ENCODE peak calls at places on chromosome 14, in nine cellular contexts. E is osteoblast, C is mammary epithelial cell, G is tibial nerve, H is HCT116, X is astrocyte of the spinal cord, S is lower leg skin, L is cardiac fibroblast, O is MM.1S. V is an unnamed sample.

GRCh38 chr14:56390859-56391258 is 188.7 kb upstream of the TMEM260 start:
- DNase-seq in X (no peak), S (no peak), E (no peak), H (peak), C (no peak), G (no peak), L (no peak), O (no peak), V (peak)

GRCh38 chr14:105168496-105168978 is at the start of gene JAG2:
- DNase-seq in X (no peak), O (peak), H (no peak), E (no peak), L (peak), S (no peak), G (no peak), C (peak), V (peak)

GRCh38 chr14:25237845-25238244 is 187.9 kb upstream of the STXBP6 start:
- DNase-seq in H (no peak), C (peak), O (no peak), E (no peak), L (peak), G (no peak), S (no peak), X (no peak), V (peak)

GRCh38 chr14:56244138-56244789 is 126.1 kb downstream of the PELI2 start:
- DNase-seq in L (peak), C (no peak), O (no peak), G (no peak), S (no peak), X (peak), E (peak), H (no peak), V (peak)

GRCh38 chr14:51327376-51327775 is 87.3 kb downstream of the TMX1 start:
- DNase-seq in S (no peak), G (no peak), E (no peak), X (no peak), O (no peak), C (peak), H (no peak), L (peak), V (peak)

GRCh38 chr14:38065101-38065762 is 142.5 kb upstream of the SSTR1 start:
- DNase-seq in X (no peak), E (peak), G (no peak), H (no peak), S (no peak), L (no peak), C (no peak), O (no peak), V (no peak)

GRCh38 chr14:67444395-67444794 is 32.4 kb upstream of the PLEK2 start:
- DNase-seq in H (no peak), C (peak), L (no peak), G (no peak), S (no peak), O (no peak), X (no peak), E (no peak), V (peak)

GRCh38 chr14:105069887-105070759 is 4.9 kb upstream of the GPR132 start:
- DNase-seq in L (peak), S (no peak), C (no peak), H (no peak), E (peak), G (no peak), O (no peak), X (no peak), V (no peak)

GRCh38 chr14:81401420-81402122 is 1.4 kb upstream of the STON2 start:
- DNase-seq in X (peak), H (peak), O (peak), E (peak), L (peak), G (no peak), S (no peak), C (peak), V (peak)

GRCh38 chr14:67571275-67571990 is 28.6 kb downstream of the PIGH start:
- DNase-seq in S (no peak), O (peak), L (peak), E (peak), G (peak), X (peak), H (peak), C (peak), V (peak)

GRCh38 chr14:70567791-70568190 is 32.7 kb downstream of the MED6 start:
- DNase-seq in G (no peak), L (peak), S (no peak), O (peak), H (peak), C (peak), X (peak), E (peak), V (peak)

GRCh38 chr14:69101331-69101826 is 51.5 kb downstream of the DCAF5 start:
- DNase-seq in H (peak), S (no peak), X (peak), G (no peak), C (peak), E (peak), O (no peak), L (peak), V (peak)

GRCh38 chr14:61561657-61562276 is 133.5 kb upstream of the HIF1A start:
- DNase-seq in S (peak), G (no peak), L (peak), O (no peak), C (peak), E (peak), X (peak), H (peak), V (peak)

GRCh38 chr14:104425763-104426691 is 153.5 kb upstream of the C14orf180 start:
- DNase-seq in O (no peak), C (no peak), S (peak), G (no peak), H (no peak), X (no peak), L (no peak), E (peak), V (no peak)

GRCh38 chr14:87745507-87746118 is 247.4 kb downstream of the GALC start:
- DNase-seq in C (peak), H (peak), O (peak), E (no peak), S (no peak), G (no peak), L (peak), X (peak), V (peak)

GRCh38 chr14:20383636-20384035 is 29.7 kb downstream of the TEP1 start:
- DNase-seq in C (no peak), S (peak), X (no peak), E (no peak), L (no peak), G (no peak), H (no peak), O (no peak), V (no peak)

GRCh38 chr14:92917041-92917940 is 5.7 kb upstream of the CHGA start:
- DNase-seq in G (no peak), H (no peak), C (no peak), L (no peak), O (no peak), E (peak), S (no peak), X (no peak), V (no peak)

GRCh38 chr14:23172572-23172971 is 10.9 kb downstream of the SLC7A8 start:
- DNase-seq in C (no peak), E (no peak), X (no peak), L (no peak), O (no peak), H (no peak), G (no peak), S (no peak), V (no peak)

GRCh38 chr14:56378474-56378873 is 201.1 kb upstream of the TMEM260 start:
- DNase-seq in H (no peak), G (no peak), L (peak), E (no peak), C (peak), S (no peak), O (no peak), X (peak), V (peak)

GRCh38 chr14:57492859-57493258 is 798 bp downstream of the CCDC198 start:
- DNase-seq in L (peak), E (no peak), S (no peak), O (no peak), G (no peak), H (no peak), X (peak), C (peak), V (peak)

GRCh38 chr14:77986808-77987207 is 183.4 kb upstream of the NRXN3 start:
- DNase-seq in E (no peak), L (no peak), H (no peak), C (no peak), X (peak), G (no peak), S (no peak), O (no peak), V (no peak)

GRCh38 chr14:93683241-93683640 is 105.0 kb downstream of the PRIMA1 start:
- DNase-seq in S (no peak), C (no peak), O (no peak), L (peak), H (peak), X (no peak), E (no peak), G (no peak), V (no peak)

GRCh38 chr14:30874999-30875787 is 834 bp downstream of the COCH start:
- DNase-seq in S (no peak), E (peak), H (no peak), L (no peak), O (no peak), X (no peak), C (no peak), G (no peak), V (no peak)

GRCh38 chr14:104795781-104796681 is 483 bp upstream of the AKT1 start:
- DNase-seq in L (peak), C (no peak), O (peak), E (peak), X (no peak), S (no peak), G (peak), H (no peak), V (peak)

DNA sequence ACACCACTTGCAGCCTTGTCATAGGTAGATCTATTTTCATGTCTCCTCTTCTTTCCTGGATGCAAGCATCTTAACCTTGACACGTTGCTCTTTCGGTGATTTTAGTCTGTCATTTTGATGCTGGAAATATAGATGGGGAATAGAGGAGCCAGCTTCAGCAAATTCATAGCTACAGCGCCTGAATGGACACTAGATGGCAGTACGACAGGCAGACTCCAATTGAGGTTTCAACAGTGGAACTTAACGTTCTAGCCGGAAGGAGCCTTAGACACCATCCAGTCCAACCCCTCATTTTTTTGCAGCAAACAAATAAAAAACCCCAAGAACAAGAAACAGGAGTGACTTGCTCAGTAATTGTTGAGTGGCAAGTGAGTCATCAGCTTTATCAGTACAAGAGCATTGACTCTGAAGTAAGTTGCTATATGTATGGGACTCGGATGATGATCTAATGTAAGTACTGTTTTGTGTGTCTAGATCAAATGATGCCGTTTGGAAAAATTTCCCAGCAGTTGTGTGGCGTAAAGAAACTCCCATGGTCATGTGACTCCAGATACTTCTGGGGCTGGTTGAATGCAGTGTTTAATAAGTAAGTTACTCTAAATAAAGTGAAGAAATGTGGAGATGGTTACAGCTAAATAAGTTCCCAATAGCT is 9.0 kb downstream of the DMAC2L start:
- DNase-seq in X (peak), C (peak), O (peak), S (no peak), L (peak), G (no peak), E (peak), H (peak), V (peak)
- H3K4me3 ChIP-seq in X (peak), C (no peak), O (peak), S (no peak), L (no peak), G (peak), E (peak), H (peak), V (peak)

GRCh38 chr14:101328412-101329149 is 232.7 kb upstream of the DIO3 start:
- DNase-seq in L (no peak), G (no peak), C (no peak), X (no peak), E (peak), O (no peak), H (no peak), S (no peak), V (no peak)
- TF ChIP-seq CTCF in L (no peak), G (no peak), C (no peak), X (no peak), E (no peak), O (no peak), H (no peak), S (no peak), V (no peak)

GRCh38 chr14:96783306-96784224 is 13.6 kb upstream of the VRK1 start:
- DNase-seq in G (no peak), S (no peak), C (peak), O (no peak), E (no peak), X (no peak), H (no peak), L (no peak), V (peak)
- H3K4me3 ChIP-seq in G (no peak), S (no peak), C (peak), O (no peak), E (no peak), X (no peak), H (no peak), L (no peak), V (no peak)

DNA sequence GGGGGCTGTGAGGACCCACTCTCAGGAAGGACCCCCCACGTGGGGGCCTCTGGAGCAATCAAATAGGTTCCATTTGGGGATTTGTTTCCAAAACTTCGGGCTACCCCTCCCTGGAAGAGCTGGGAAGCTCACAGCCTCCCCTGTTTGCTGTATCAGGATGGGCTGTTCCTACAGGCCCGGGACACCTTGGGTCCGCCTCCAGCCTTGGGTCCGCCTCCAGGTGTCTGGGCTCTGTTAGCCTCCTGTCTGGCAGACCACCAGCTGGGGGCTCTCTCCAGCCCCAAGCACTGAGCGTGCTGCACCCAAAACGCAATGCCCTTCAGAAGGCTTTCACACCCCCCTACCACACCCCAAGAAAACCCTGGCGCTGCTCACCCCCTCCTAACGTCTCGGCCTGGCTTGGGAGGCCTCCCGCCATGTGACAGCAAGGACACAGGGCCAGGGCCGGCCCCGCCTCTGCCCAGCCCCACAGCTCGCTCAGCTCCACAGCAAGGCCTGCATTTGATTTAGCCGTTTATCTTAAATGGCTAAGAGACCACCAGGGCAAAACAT is 40.1 kb downstream of the BCL11B start:
- DNase-seq in E (no peak), C (no peak), H (peak), L (no peak), O (no peak), S (no peak), G (no peak), X (no peak), V (no peak)
- TF ChIP-seq CTCF in E (no peak), C (no peak), H (no peak), L (no peak), O (no peak), S (no peak), G (no peak), X (no peak), V (no peak)

DNA sequence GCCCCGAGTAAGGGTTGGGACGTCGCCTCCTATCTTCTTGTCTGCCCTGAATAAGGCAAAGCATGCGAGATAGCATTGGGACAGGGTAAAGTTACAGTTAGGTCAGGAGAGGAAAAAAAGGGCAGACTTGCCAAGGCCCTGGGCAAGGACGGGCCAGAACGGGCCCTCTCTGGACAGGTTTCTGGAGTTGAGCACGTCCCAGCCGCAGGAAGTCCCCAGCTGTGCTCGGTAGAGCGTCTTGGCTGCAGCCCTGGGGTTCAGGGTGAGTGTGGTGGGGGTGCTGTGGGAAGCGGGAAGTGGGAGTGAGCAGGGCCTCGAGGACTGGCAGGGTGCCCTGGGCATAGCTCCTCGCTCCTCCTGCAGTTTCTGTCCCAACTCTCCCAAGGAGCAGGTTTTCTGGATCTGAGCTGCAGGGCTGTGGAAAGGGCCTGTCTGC is 5.4 kb downstream of the RPS6KL1 start:
- DNase-seq in E (peak), C (no peak), S (peak), H (no peak), L (peak), X (no peak), O (no peak), G (peak), V (no peak)
- H3K4me3 ChIP-seq in E (no peak), C (no peak), S (no peak), H (no peak), L (no peak), X (no peak), O (no peak), G (no peak), V (no peak)

GRCh38 chr14:59918824-59919581 is 941 bp upstream of the LRRC9 start:
- DNase-seq in L (peak), C (no peak), E (peak), H (peak), S (no peak), O (no peak), X (peak), G (no peak), V (peak)
- TF ChIP-seq CTCF in L (peak), C (peak), E (peak), H (peak), S (no peak), O (peak), X (peak), G (peak), V (peak)

V was measured in epithelial cell of esophagus.